ENCODE peak calls at places on chromosomes 2 and 18, in seven cellular contexts. J, S, V, O, Z, L and G are unnamed samples.
A peak's percentile ranks its signal among the peaks of the same experiment; 100 is the strongest.

GRCh38 chr2:104406273-104406726 is 447.6 kb upstream of the POU3F3 start:
- DNase-seq in J (peak; percentile 14), S (no peak), V (no peak), O (no peak), Z (no peak), L (no peak), G (no peak)

GRCh38 chr2:74845991-74846390 is 12.1 kb downstream of the HK2 start:
- DNase-seq in J (no peak), S (no peak), V (no peak), O (no peak), Z (no peak), L (no peak), G (no peak)

GRCh38 chr2:40611196-40611595 is 159.3 kb upstream of the SLC8A1 start:
- DNase-seq in J (no peak), S (no peak), V (no peak), O (no peak), Z (no peak), L (no peak), G (no peak)

GRCh38 chr2:200302940-200303727 is 3.4 kb upstream of the SPATS2L start:
- DNase-seq in J (peak; percentile 99), S (no peak), V (no peak), O (no peak), Z (no peak), L (peak; percentile 66), G (no peak)

GRCh38 chr2:28355521-28356094 is 37.0 kb upstream of the FOSL2 start:
- DNase-seq in J (no peak), S (no peak), V (no peak), O (no peak), Z (no peak), L (no peak), G (no peak)

GRCh38 chr2:111897924-111898702 is at the start of gene MERTK:
- DNase-seq in J (peak; percentile 61), S (peak; percentile 84), V (peak; percentile 86), O (peak; percentile 60), Z (peak; percentile 67), L (peak; percentile 78), G (peak; percentile 83)

GRCh38 chr2:192940767-192941166 is 746.0 kb upstream of the TMEFF2 start:
- DNase-seq in J (no peak), S (no peak), V (no peak), O (no peak), Z (no peak), L (no peak), G (no peak)

GRCh38 chr18:69257861-69258458 is 142.7 kb upstream of the DOK6 start:
- DNase-seq in J (peak; percentile 82), S (no peak), V (no peak), O (no peak), Z (no peak), L (peak; percentile 91), G (no peak)

GRCh38 chr2:38148501-38148900 is 72.5 kb upstream of the CYP1B1 start:
- DNase-seq in J (peak; percentile 98), S (no peak), V (no peak), O (no peak), Z (no peak), L (peak; percentile 91), G (no peak)

GRCh38 chr18:69487488-69488394 is 87.1 kb downstream of the DOK6 start:
- DNase-seq in J (no peak), S (no peak), V (no peak), O (no peak), Z (no peak), L (no peak), G (no peak)

GRCh38 chr2:26840937-26841610 is 6.9 kb upstream of the DPYSL5 start:
- DNase-seq in J (peak; percentile 51), S (no peak), V (no peak), O (no peak), Z (no peak), L (no peak), G (no peak)

GRCh38 chr2:39523308-39524044 is 86.4 kb upstream of the MAP4K3 start:
- DNase-seq in J (peak; percentile 86), S (no peak), V (no peak), O (no peak), Z (no peak), L (peak; percentile 94), G (no peak)

GRCh38 chr2:64311948-64312621 is 141.9 kb upstream of the LGALSL start:
- DNase-seq in J (peak; percentile 99), S (no peak), V (peak; percentile 43), O (no peak), Z (no peak), L (peak; percentile 98), G (no peak)

GRCh38 chr2:214378455-214379103 is 32.3 kb upstream of the VWC2L start:
- DNase-seq in J (peak; percentile 85), S (no peak), V (no peak), O (no peak), Z (no peak), L (no peak), G (no peak)

GRCh38 chr18:10054366-10054765 is 140.6 kb downstream of the VAPA start:
- DNase-seq in J (no peak), S (no peak), V (no peak), O (no peak), Z (no peak), L (no peak), G (no peak)

GRCh38 chr18:49628119-49628518 is 66.3 kb downstream of the LIPG start:
- DNase-seq in J (peak; percentile 78), S (no peak), V (no peak), O (no peak), Z (no peak), L (peak; percentile 42), G (no peak)

GRCh38 chr2:98601532-98602132 is 6.7 kb downstream of the COA5 start:
- DNase-seq in J (peak; percentile 54), S (peak; percentile 43), V (no peak), O (no peak), Z (no peak), L (peak; percentile 60), G (peak; percentile 50)

GRCh38 chr18:75502286-75502685 is 74.8 kb upstream of the SMIM21 start:
- DNase-seq in J (no peak), S (no peak), V (no peak), O (no peak), Z (no peak), L (peak; percentile 59), G (no peak)

GRCh38 chr2:226508683-226509082 is 290.9 kb downstream of the IRS1 start:
- DNase-seq in J (no peak), S (no peak), V (no peak), O (no peak), Z (no peak), L (peak; percentile 8), G (no peak)

GRCh38 chr2:72548081-72548764 is 277.6 kb downstream of the EXOC6B start:
- DNase-seq in J (no peak), S (no peak), V (no peak), O (no peak), Z (no peak), L (no peak), G (no peak)

GRCh38 chr2:230824406-230824978 is 40.2 kb upstream of the ITM2C start:
- DNase-seq in J (peak; percentile 82), S (peak; percentile 80), V (peak; percentile 55), O (peak; percentile 40), Z (peak; percentile 44), L (peak; percentile 89), G (peak; percentile 82)

GRCh38 chr18:37578886-37579513 is 13.4 kb upstream of the CELF4 start:
- DNase-seq in J (peak; percentile 42), S (peak; percentile 41), V (no peak), O (no peak), Z (no peak), L (peak; percentile 67), G (peak; percentile 46)

GRCh38 chr2:39524756-39525635 is 87.9 kb upstream of the MAP4K3 start:
- DNase-seq in J (no peak), S (no peak), V (no peak), O (no peak), Z (no peak), L (no peak), G (no peak)

GRCh38 chr18:49339146-49339545 is 121.3 kb downstream of the DYM start:
- DNase-seq in J (no peak), S (no peak), V (no peak), O (no peak), Z (no peak), L (no peak), G (no peak)

GRCh38 chr18:51194604-51195003 is 2.9 kb downstream of the MEX3C start:
- DNase-seq in J (no peak), S (no peak), V (no peak), O (no peak), Z (no peak), L (no peak), G (no peak)